ENCODE peak calls at places on chromosomes 2 and 18, in four cellular contexts. One of them, this sample, is unnamed.

GRCh38 chr2:69584127-69584889 is 59.2 kb downstream of the AAK1 start:
- DNase-seq in cardiac muscle cell: no peak
- DNase-seq in astrocyte of the cerebellum: no peak
- DNase-seq in body of pancreas: no peak
- DNase-seq in this sample: no peak

GRCh38 chr2:23280401-23280800 is 104.6 kb upstream of the KLHL29 start:
- DNase-seq in cardiac muscle cell: no peak
- DNase-seq in body of pancreas: no peak
- DNase-seq in astrocyte of the cerebellum: no peak
- DNase-seq in this sample: no peak

GRCh38 chr2:210662557-210662956 is 106.2 kb downstream of the CPS1 start:
- DNase-seq in cardiac muscle cell: no peak
- DNase-seq in astrocyte of the cerebellum: no peak
- DNase-seq in body of pancreas: no peak
- DNase-seq in this sample: no peak

GRCh38 chr2:39379643-39380524 is 57.2 kb downstream of the MAP4K3 start:
- DNase-seq in astrocyte of the cerebellum: peak
- DNase-seq in cardiac muscle cell: peak
- DNase-seq in body of pancreas: no peak
- DNase-seq in this sample: peak

GRCh38 chr18:22964722-22965121 is 31.6 kb downstream of the RBBP8 start:
- DNase-seq in body of pancreas: no peak
- DNase-seq in cardiac muscle cell: no peak
- DNase-seq in astrocyte of the cerebellum: no peak
- DNase-seq in this sample: no peak

GRCh38 chr18:51569561-51569960 is 372.1 kb upstream of the MEX3C start:
- DNase-seq in cardiac muscle cell: no peak
- DNase-seq in body of pancreas: no peak
- DNase-seq in astrocyte of the cerebellum: no peak
- DNase-seq in this sample: no peak

GRCh38 chr2:2516386-2516785 is 185.3 kb upstream of the MYT1L start:
- DNase-seq in cardiac muscle cell: no peak
- DNase-seq in body of pancreas: no peak
- DNase-seq in astrocyte of the cerebellum: no peak
- DNase-seq in this sample: no peak

GRCh38 chr2:201730651-201731280 is 32.3 kb upstream of the MPP4 start:
- DNase-seq in cardiac muscle cell: no peak
- DNase-seq in astrocyte of the cerebellum: no peak
- DNase-seq in body of pancreas: no peak
- DNase-seq in this sample: no peak

GRCh38 chr2:129923265-129924141 is 56.0 kb upstream of the RAB6C start:
- DNase-seq in astrocyte of the cerebellum: peak
- DNase-seq in body of pancreas: peak
- DNase-seq in cardiac muscle cell: peak
- DNase-seq in this sample: no peak

GRCh38 chr2:232920055-232920454 is 50.0 kb downstream of the SNORC start:
- DNase-seq in body of pancreas: no peak
- DNase-seq in cardiac muscle cell: no peak
- DNase-seq in astrocyte of the cerebellum: no peak
- DNase-seq in this sample: no peak

GRCh38 chr18:46222710-46223360 is 118.7 kb downstream of the HAUS1 start:
- DNase-seq in cardiac muscle cell: peak
- DNase-seq in astrocyte of the cerebellum: no peak
- DNase-seq in body of pancreas: no peak
- DNase-seq in this sample: no peak

GRCh38 chr2:40243581-40243980 is 208.3 kb downstream of the SLC8A1 start:
- DNase-seq in astrocyte of the cerebellum: peak
- DNase-seq in cardiac muscle cell: peak
- DNase-seq in body of pancreas: no peak
- DNase-seq in this sample: peak

GRCh38 chr2:169203952-169204351 is 134.6 kb downstream of the DHRS9 start:
- DNase-seq in cardiac muscle cell: no peak
- DNase-seq in astrocyte of the cerebellum: no peak
- DNase-seq in body of pancreas: no peak
- DNase-seq in this sample: no peak

GRCh38 chr2:101341901-101342624 is 33.6 kb upstream of the RNF149 start:
- DNase-seq in astrocyte of the cerebellum: peak
- DNase-seq in body of pancreas: peak
- DNase-seq in cardiac muscle cell: peak
- DNase-seq in this sample: no peak

GRCh38 chr2:157438907-157439791 is 4.7 kb downstream of the CYTIP start:
- DNase-seq in body of pancreas: no peak
- DNase-seq in cardiac muscle cell: peak
- DNase-seq in astrocyte of the cerebellum: no peak
- DNase-seq in this sample: peak

GRCh38 chr2:6073260-6074141 is 381.3 kb downstream of the SOX11 start:
- DNase-seq in cardiac muscle cell: peak
- DNase-seq in astrocyte of the cerebellum: peak
- DNase-seq in body of pancreas: no peak
- DNase-seq in this sample: no peak

GRCh38 chr2:66696374-66696773 is 261.4 kb downstream of the MEIS1 start:
- DNase-seq in astrocyte of the cerebellum: no peak
- DNase-seq in cardiac muscle cell: no peak
- DNase-seq in body of pancreas: no peak
- DNase-seq in this sample: no peak

GRCh38 chr2:58664523-58665155 is 423.5 kb upstream of the FANCL start:
- DNase-seq in astrocyte of the cerebellum: no peak
- DNase-seq in cardiac muscle cell: no peak
- DNase-seq in body of pancreas: no peak
- DNase-seq in this sample: no peak

GRCh38 chr2:46793423-46794416 is 121.9 kb downstream of the MCFD2 start:
- DNase-seq in cardiac muscle cell: no peak
- DNase-seq in body of pancreas: peak
- DNase-seq in astrocyte of the cerebellum: no peak
- DNase-seq in this sample: no peak

GRCh38 chr2:224017976-224018375 is 21.1 kb downstream of the SERPINE2 start:
- DNase-seq in astrocyte of the cerebellum: no peak
- DNase-seq in body of pancreas: no peak
- DNase-seq in cardiac muscle cell: no peak
- DNase-seq in this sample: no peak

GRCh38 chr2:157413342-157414035 is 30.4 kb downstream of the CYTIP start:
- DNase-seq in cardiac muscle cell: no peak
- DNase-seq in body of pancreas: no peak
- DNase-seq in astrocyte of the cerebellum: no peak
- DNase-seq in this sample: no peak

GRCh38 chr2:136378712-136379595 is 261.0 kb upstream of the CXCR4 start:
- DNase-seq in astrocyte of the cerebellum: peak
- DNase-seq in cardiac muscle cell: peak
- DNase-seq in body of pancreas: peak
- DNase-seq in this sample: no peak

GRCh38 chr2:69618362-69618761 is 25.2 kb downstream of the AAK1 start:
- DNase-seq in astrocyte of the cerebellum: no peak
- DNase-seq in body of pancreas: no peak
- DNase-seq in cardiac muscle cell: peak
- DNase-seq in this sample: no peak

GRCh38 chr2:52526735-52527134 is 1240.9 kb upstream of the CHAC2 start:
- DNase-seq in body of pancreas: no peak
- DNase-seq in astrocyte of the cerebellum: no peak
- DNase-seq in cardiac muscle cell: no peak
- DNase-seq in this sample: no peak

GRCh38 chr2:127064642-127065250 is 42.2 kb downstream of the BIN1 start:
- DNase-seq in astrocyte of the cerebellum: peak
- DNase-seq in body of pancreas: peak
- DNase-seq in cardiac muscle cell: peak
- DNase-seq in this sample: peak

GRCh38 chr2:223104336-223104735 is 52.3 kb downstream of the KCNE4 start:
- DNase-seq in cardiac muscle cell: no peak
- DNase-seq in astrocyte of the cerebellum: no peak
- DNase-seq in body of pancreas: no peak
- DNase-seq in this sample: no peak

GRCh38 chr18:67525328-67526110 is 9.0 kb upstream of the DSEL start:
- DNase-seq in body of pancreas: peak
- DNase-seq in cardiac muscle cell: peak
- DNase-seq in astrocyte of the cerebellum: peak
- DNase-seq in this sample: peak

GRCh38 chr2:239545741-239546392 is 145.0 kb upstream of the HDAC4 start:
- DNase-seq in body of pancreas: no peak
- DNase-seq in astrocyte of the cerebellum: no peak
- DNase-seq in cardiac muscle cell: no peak
- DNase-seq in this sample: no peak

GRCh38 chr2:240160291-240161086 is 20.0 kb upstream of the OTOS start:
- DNase-seq in body of pancreas: no peak
- DNase-seq in cardiac muscle cell: no peak
- DNase-seq in astrocyte of the cerebellum: no peak
- DNase-seq in this sample: no peak

GRCh38 chr2:66651295-66651694 is 216.4 kb downstream of the MEIS1 start:
- DNase-seq in cardiac muscle cell: no peak
- DNase-seq in astrocyte of the cerebellum: no peak
- DNase-seq in body of pancreas: no peak
- DNase-seq in this sample: no peak

GRCh38 chr2:42601076-42601475 is 32.6 kb downstream of the MTA3 start:
- DNase-seq in astrocyte of the cerebellum: no peak
- DNase-seq in body of pancreas: no peak
- DNase-seq in cardiac muscle cell: no peak
- DNase-seq in this sample: no peak

GRCh38 chr2:42602218-42602936 is 33.9 kb downstream of the MTA3 start:
- DNase-seq in astrocyte of the cerebellum: no peak
- DNase-seq in cardiac muscle cell: no peak
- DNase-seq in body of pancreas: no peak
- DNase-seq in this sample: no peak

GRCh38 chr2:42593282-42593681 is 24.9 kb downstream of the MTA3 start:
- DNase-seq in body of pancreas: no peak
- DNase-seq in astrocyte of the cerebellum: no peak
- DNase-seq in cardiac muscle cell: no peak
- DNase-seq in this sample: no peak

GRCh38 chr2:42602937-42603219 is 34.4 kb downstream of the MTA3 start:
- DNase-seq in cardiac muscle cell: no peak
- DNase-seq in body of pancreas: no peak
- DNase-seq in astrocyte of the cerebellum: no peak
- DNase-seq in this sample: no peak

DNA sequence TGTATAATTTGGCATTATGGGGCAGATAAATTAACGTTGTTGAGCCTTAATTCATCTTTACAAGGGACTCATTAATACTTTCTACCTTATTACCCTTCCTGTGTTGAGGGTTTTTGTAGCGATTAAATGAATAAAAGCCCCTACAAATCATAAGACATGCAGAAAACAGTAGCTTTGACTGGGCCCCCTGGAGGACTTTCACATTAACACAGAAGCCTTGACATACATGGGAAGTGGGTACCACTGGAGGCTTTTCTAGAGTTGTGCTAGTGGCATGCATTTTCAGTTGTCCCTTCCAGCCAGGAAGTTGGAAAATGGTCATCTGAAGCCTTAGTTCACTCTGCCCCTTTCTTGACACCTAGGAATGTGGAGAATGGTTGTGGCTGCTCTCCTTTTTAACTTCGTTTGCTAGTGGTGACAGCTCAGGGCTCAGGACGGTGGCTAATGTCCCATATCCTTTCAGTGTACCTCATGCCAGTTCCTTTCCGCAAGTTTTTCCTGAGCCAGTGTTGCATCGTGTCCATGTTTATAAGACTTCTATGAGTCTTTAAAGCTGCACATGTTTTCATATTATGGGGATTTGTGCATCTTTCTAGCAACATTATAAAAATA is 30.3 kb downstream of the MTA3 start:
- DNase-seq in cardiac muscle cell: no peak
- DNase-seq in astrocyte of the cerebellum: no peak
- DNase-seq in body of pancreas: no peak
- DNase-seq in this sample: no peak
- TF ChIP-seq CTCF in cardiac muscle cell: no peak
- TF ChIP-seq CTCF in astrocyte of the cerebellum: no peak
- TF ChIP-seq CTCF in body of pancreas: no peak
- TF ChIP-seq CTCF in this sample: no peak

GRCh38 chr2:28621172-28622100 is 125.6 kb downstream of the PLB1 start:
- DNase-seq in body of pancreas: peak
- DNase-seq in cardiac muscle cell: peak
- DNase-seq in astrocyte of the cerebellum: peak
- DNase-seq in this sample: peak

GRCh38 chr2:28619213-28620196 is 123.6 kb downstream of the PLB1 start:
- DNase-seq in astrocyte of the cerebellum: no peak
- DNase-seq in body of pancreas: no peak
- DNase-seq in cardiac muscle cell: no peak
- DNase-seq in this sample: no peak

GRCh38 chr2:28620371-28620793 is 124.5 kb downstream of the PLB1 start:
- DNase-seq in astrocyte of the cerebellum: no peak
- DNase-seq in body of pancreas: no peak
- DNase-seq in cardiac muscle cell: no peak
- DNase-seq in this sample: no peak

GRCh38 chr2:28622101-28622499 is 126.2 kb downstream of the PLB1 start:
- DNase-seq in astrocyte of the cerebellum: no peak
- DNase-seq in body of pancreas: no peak
- DNase-seq in cardiac muscle cell: peak
- DNase-seq in this sample: no peak

DNA sequence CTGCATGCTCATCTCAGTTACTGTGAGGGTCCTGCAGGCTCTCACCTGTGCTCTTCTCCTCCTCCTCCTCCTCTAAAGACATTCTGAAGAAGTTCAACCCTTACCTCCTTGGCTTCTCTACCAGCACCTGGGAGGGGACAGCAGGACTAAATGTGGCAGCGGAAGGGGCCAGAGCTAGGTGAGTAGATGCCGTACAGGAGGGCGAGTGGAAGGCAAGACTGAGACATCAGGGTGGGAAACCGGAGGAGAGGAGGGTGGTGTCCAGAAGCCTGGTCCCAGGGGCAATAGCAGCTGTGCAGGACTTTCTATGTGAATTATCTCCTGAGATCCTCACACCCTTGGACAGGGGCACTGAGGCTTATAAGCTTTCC is 124.9 kb downstream of the PLB1 start:
- DNase-seq in astrocyte of the cerebellum: no peak
- DNase-seq in body of pancreas: no peak
- DNase-seq in cardiac muscle cell: no peak
- DNase-seq in this sample: no peak
- H3K4me3 ChIP-seq in astrocyte of the cerebellum: no peak
- H3K4me3 ChIP-seq in body of pancreas: no peak
- H3K4me3 ChIP-seq in cardiac muscle cell: no peak
- H3K4me3 ChIP-seq in this sample: no peak

GRCh38 chr2:71619230-71619741 is 165.9 kb downstream of the DYSF start:
- DNase-seq in cardiac muscle cell: no peak
- DNase-seq in body of pancreas: no peak
- DNase-seq in astrocyte of the cerebellum: no peak
- DNase-seq in this sample: no peak
- TF ChIP-seq CTCF in cardiac muscle cell: no peak
- TF ChIP-seq CTCF in body of pancreas: no peak
- TF ChIP-seq CTCF in astrocyte of the cerebellum: no peak
- TF ChIP-seq CTCF in this sample: no peak

GRCh38 chr2:25971596-25971995 is 10.7 kb downstream of the KIF3C start:
- DNase-seq in body of pancreas: no peak
- DNase-seq in cardiac muscle cell: no peak
- DNase-seq in astrocyte of the cerebellum: no peak
- DNase-seq in this sample: no peak
- H3K4me3 ChIP-seq in body of pancreas: no peak
- H3K4me3 ChIP-seq in cardiac muscle cell: no peak
- H3K4me3 ChIP-seq in astrocyte of the cerebellum: no peak
- H3K4me3 ChIP-seq in this sample: no peak

This sample was measured in AG09309.